ENCODE peak calls at places on chromosomes 12 and 14, in nine cellular contexts. One of them, this sample, is unnamed. For H3K4me1, the result is how much of the 10 kb centered on the place peaks cover.

GRCh38 chr12:53564941-53565340 is 57.7 kb upstream of the NPFF start:
- DNase-seq in PC-3: no peak
- DNase-seq in neuronal stem cell: no peak
- DNase-seq in HAP-1: no peak
- DNase-seq in SK-N-SH: no peak
- DNase-seq in right cardiac atrium: no peak
- DNase-seq in breast epithelium: no peak
- DNase-seq in uterus: peak
- DNase-seq in heart right ventricle: no peak
- DNase-seq in this sample: no peak

GRCh38 chr12:98478606-98479005 is 36.8 kb upstream of the TMPO start:
- DNase-seq in PC-3: no peak
- DNase-seq in neuronal stem cell: no peak
- DNase-seq in HAP-1: no peak
- DNase-seq in SK-N-SH: no peak
- DNase-seq in right cardiac atrium: no peak
- DNase-seq in breast epithelium: no peak
- DNase-seq in uterus: no peak
- DNase-seq in heart right ventricle: no peak
- DNase-seq in this sample: no peak

GRCh38 chr14:95696741-95697140 is 10.5 kb downstream of the TCL1B start:
- DNase-seq in PC-3: no peak
- DNase-seq in neuronal stem cell: no peak
- DNase-seq in HAP-1: no peak
- DNase-seq in SK-N-SH: no peak
- DNase-seq in right cardiac atrium: no peak
- DNase-seq in breast epithelium: no peak
- DNase-seq in uterus: no peak
- DNase-seq in heart right ventricle: no peak
- DNase-seq in this sample: no peak

GRCh38 chr14:71713061-71713850 is 219.0 kb upstream of the RGS6 start:
- DNase-seq in PC-3: peak
- DNase-seq in neuronal stem cell: no peak
- DNase-seq in HAP-1: no peak
- DNase-seq in SK-N-SH: no peak
- DNase-seq in right cardiac atrium: no peak
- DNase-seq in breast epithelium: no peak
- DNase-seq in uterus: no peak
- DNase-seq in heart right ventricle: no peak
- DNase-seq in this sample: no peak

GRCh38 chr12:92796650-92797049 is 93.9 kb downstream of the PLEKHG7 start:
- DNase-seq in PC-3: peak
- DNase-seq in neuronal stem cell: no peak
- DNase-seq in HAP-1: no peak
- DNase-seq in SK-N-SH: no peak
- DNase-seq in right cardiac atrium: no peak
- DNase-seq in breast epithelium: no peak
- DNase-seq in uterus: no peak
- DNase-seq in heart right ventricle: no peak
- DNase-seq in this sample: no peak

GRCh38 chr12:54546511-54546910 is 2.9 kb upstream of the PDE1B start:
- DNase-seq in PC-3: no peak
- DNase-seq in neuronal stem cell: no peak
- DNase-seq in HAP-1: no peak
- DNase-seq in SK-N-SH: no peak
- DNase-seq in right cardiac atrium: no peak
- DNase-seq in breast epithelium: no peak
- DNase-seq in uterus: no peak
- DNase-seq in heart right ventricle: no peak
- DNase-seq in this sample: no peak

GRCh38 chr12:20097561-20097960 is 270.8 kb upstream of the PDE3A start:
- DNase-seq in PC-3: no peak
- DNase-seq in neuronal stem cell: no peak
- DNase-seq in HAP-1: no peak
- DNase-seq in SK-N-SH: no peak
- DNase-seq in right cardiac atrium: no peak
- DNase-seq in breast epithelium: no peak
- DNase-seq in uterus: no peak
- DNase-seq in heart right ventricle: no peak
- DNase-seq in this sample: no peak

GRCh38 chr14:58918066-58918465 is 270.4 kb upstream of the DAAM1 start:
- DNase-seq in PC-3: peak
- DNase-seq in neuronal stem cell: no peak
- DNase-seq in HAP-1: no peak
- DNase-seq in SK-N-SH: no peak
- DNase-seq in right cardiac atrium: no peak
- DNase-seq in breast epithelium: no peak
- DNase-seq in uterus: no peak
- DNase-seq in heart right ventricle: no peak
- DNase-seq in this sample: no peak

GRCh38 chr14:90301580-90302181 is 30.1 kb downstream of the NRDE2 start:
- DNase-seq in PC-3: peak
- DNase-seq in neuronal stem cell: no peak
- DNase-seq in HAP-1: no peak
- DNase-seq in SK-N-SH: peak
- DNase-seq in right cardiac atrium: no peak
- DNase-seq in breast epithelium: no peak
- DNase-seq in uterus: no peak
- DNase-seq in heart right ventricle: no peak
- DNase-seq in this sample: peak

GRCh38 chr12:56028511-56029165 is 7.8 kb downstream of the IKZF4 start:
- DNase-seq in PC-3: no peak
- DNase-seq in neuronal stem cell: no peak
- DNase-seq in HAP-1: no peak
- DNase-seq in SK-N-SH: no peak
- DNase-seq in right cardiac atrium: no peak
- DNase-seq in breast epithelium: no peak
- DNase-seq in uterus: no peak
- DNase-seq in heart right ventricle: no peak
- DNase-seq in this sample: peak

GRCh38 chr14:74964787-74965769 is 9.7 kb upstream of the PGF start:
- DNase-seq in PC-3: peak
- DNase-seq in neuronal stem cell: no peak
- DNase-seq in HAP-1: no peak
- DNase-seq in SK-N-SH: no peak
- DNase-seq in right cardiac atrium: no peak
- DNase-seq in breast epithelium: no peak
- DNase-seq in uterus: no peak
- DNase-seq in heart right ventricle: no peak
- DNase-seq in this sample: no peak

GRCh38 chr12:66403746-66404145 is 101.5 kb downstream of the HELB start:
- DNase-seq in PC-3: peak
- DNase-seq in neuronal stem cell: no peak
- DNase-seq in HAP-1: no peak
- DNase-seq in SK-N-SH: peak
- DNase-seq in right cardiac atrium: no peak
- DNase-seq in breast epithelium: peak
- DNase-seq in uterus: no peak
- DNase-seq in heart right ventricle: no peak
- DNase-seq in this sample: no peak

GRCh38 chr14:34426313-34427295 is 35.4 kb downstream of the SPTSSA start:
- DNase-seq in PC-3: no peak
- DNase-seq in neuronal stem cell: no peak
- DNase-seq in HAP-1: no peak
- DNase-seq in SK-N-SH: no peak
- DNase-seq in right cardiac atrium: peak
- DNase-seq in breast epithelium: no peak
- DNase-seq in uterus: no peak
- DNase-seq in heart right ventricle: no peak
- DNase-seq in this sample: no peak

DNA sequence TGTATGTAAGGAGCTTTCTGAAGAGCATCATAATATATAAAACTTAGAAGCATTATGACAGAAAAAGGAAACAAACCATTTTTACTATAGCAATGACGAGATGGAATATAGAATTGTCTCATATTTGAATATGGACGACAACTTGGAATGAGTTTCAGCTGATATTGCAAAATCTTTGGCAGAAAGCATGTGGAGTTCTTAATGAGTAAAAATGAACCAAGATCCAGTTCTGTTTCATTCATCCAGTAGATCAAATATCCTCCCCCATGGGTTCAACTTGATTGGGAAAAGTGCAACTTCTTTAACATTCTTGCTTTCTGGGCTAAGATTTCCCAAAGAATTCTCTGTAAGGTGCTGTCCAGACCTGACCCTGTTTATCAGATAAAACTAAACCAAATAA is 267.6 kb downstream of the ADAMTS20 start:
- DNase-seq in PC-3: no peak
- DNase-seq in neuronal stem cell: no peak
- DNase-seq in HAP-1: no peak
- DNase-seq in SK-N-SH: no peak
- DNase-seq in right cardiac atrium: no peak
- DNase-seq in breast epithelium: no peak
- DNase-seq in uterus: no peak
- DNase-seq in heart right ventricle: no peak
- DNase-seq in this sample: no peak
- H3K4me1 ChIP-seq in PC-3: under half
- H3K4me1 ChIP-seq in neuronal stem cell: under half
- H3K4me1 ChIP-seq in HAP-1: under half
- H3K4me1 ChIP-seq in SK-N-SH: under half
- H3K4me1 ChIP-seq in right cardiac atrium: under half
- H3K4me1 ChIP-seq in breast epithelium: under half
- H3K4me1 ChIP-seq in uterus: under half
- H3K4me1 ChIP-seq in heart right ventricle: under half
- H3K4me1 ChIP-seq in this sample: under half

GRCh38 chr12:96044017-96044985 is 8.9 kb upstream of the LTA4H start:
- DNase-seq in PC-3: peak
- DNase-seq in neuronal stem cell: no peak
- DNase-seq in HAP-1: no peak
- DNase-seq in SK-N-SH: no peak
- DNase-seq in right cardiac atrium: no peak
- DNase-seq in breast epithelium: no peak
- DNase-seq in uterus: no peak
- DNase-seq in heart right ventricle: no peak
- DNase-seq in this sample: peak
- H3K4me1 ChIP-seq in PC-3: under half
- H3K4me1 ChIP-seq in neuronal stem cell: under half
- H3K4me1 ChIP-seq in HAP-1: under half
- H3K4me1 ChIP-seq in SK-N-SH: under half
- H3K4me1 ChIP-seq in right cardiac atrium: under half
- H3K4me1 ChIP-seq in breast epithelium: under half
- H3K4me1 ChIP-seq in uterus: under half
- H3K4me1 ChIP-seq in heart right ventricle: half or more
- H3K4me1 ChIP-seq in this sample: under half

DNA sequence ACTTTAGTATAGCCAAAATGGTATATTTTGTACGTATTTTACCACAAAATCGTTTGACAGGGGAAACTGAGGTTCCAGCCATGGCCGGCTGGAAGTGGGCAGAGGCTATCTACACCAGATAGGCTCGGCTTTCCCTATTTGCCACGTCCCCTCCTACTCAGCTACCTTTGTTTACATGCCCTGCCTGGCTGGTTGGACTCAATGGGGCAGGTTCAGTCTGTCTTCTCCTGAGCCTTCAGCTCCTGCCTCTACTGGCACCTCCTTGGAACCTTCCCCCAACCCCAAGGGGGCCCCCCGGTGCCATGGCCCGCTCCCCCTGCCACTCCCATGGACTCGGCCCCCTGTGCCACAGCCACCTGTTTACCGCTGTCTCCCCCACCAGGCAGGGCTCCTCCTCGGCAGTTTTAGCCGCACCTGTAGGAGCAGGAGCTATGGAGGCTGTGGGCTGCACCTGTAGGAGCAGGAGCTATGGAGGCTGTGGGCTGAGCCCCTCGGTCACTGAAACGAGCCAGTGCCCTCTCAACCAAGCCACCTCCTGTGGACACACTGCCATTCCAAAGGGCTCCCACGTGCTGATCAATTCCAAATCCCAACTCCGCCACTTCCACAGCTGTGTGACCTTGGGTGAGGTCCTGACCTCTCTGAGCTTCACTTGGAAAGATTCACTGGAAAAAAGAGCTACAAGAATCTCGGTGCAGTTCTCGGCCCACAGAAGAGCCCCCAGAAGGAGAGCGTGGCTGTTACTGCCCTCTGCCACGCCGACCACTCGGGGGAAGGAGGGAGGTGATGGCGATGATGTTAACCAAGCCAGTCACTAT is 62.2 kb downstream of the NCOR2 start:
- DNase-seq in PC-3: no peak
- DNase-seq in neuronal stem cell: no peak
- DNase-seq in HAP-1: no peak
- DNase-seq in SK-N-SH: no peak
- DNase-seq in right cardiac atrium: no peak
- DNase-seq in breast epithelium: no peak
- DNase-seq in uterus: no peak
- DNase-seq in heart right ventricle: no peak
- DNase-seq in this sample: no peak
- H3K4me1 ChIP-seq in PC-3: under half
- H3K4me1 ChIP-seq in neuronal stem cell: half or more
- H3K4me1 ChIP-seq in HAP-1: under half
- H3K4me1 ChIP-seq in SK-N-SH: half or more
- H3K4me1 ChIP-seq in right cardiac atrium: under half
- H3K4me1 ChIP-seq in breast epithelium: under half
- H3K4me1 ChIP-seq in uterus: under half
- H3K4me1 ChIP-seq in heart right ventricle: half or more
- H3K4me1 ChIP-seq in this sample: half or more

GRCh38 chr14:99415496-99416281 is 65.0 kb downstream of the SETD3 start:
- DNase-seq in PC-3: peak
- DNase-seq in neuronal stem cell: peak
- DNase-seq in HAP-1: peak
- DNase-seq in SK-N-SH: peak
- DNase-seq in right cardiac atrium: no peak
- DNase-seq in breast epithelium: no peak
- DNase-seq in uterus: no peak
- DNase-seq in heart right ventricle: no peak
- DNase-seq in this sample: peak

GRCh38 chr14:99418217-99418616 is 62.4 kb downstream of the SETD3 start:
- DNase-seq in PC-3: no peak
- DNase-seq in neuronal stem cell: no peak
- DNase-seq in HAP-1: no peak
- DNase-seq in SK-N-SH: no peak
- DNase-seq in right cardiac atrium: no peak
- DNase-seq in breast epithelium: no peak
- DNase-seq in uterus: no peak
- DNase-seq in heart right ventricle: no peak
- DNase-seq in this sample: no peak

GRCh38 chr14:99419905-99420304 is 60.8 kb downstream of the SETD3 start:
- DNase-seq in PC-3: no peak
- DNase-seq in neuronal stem cell: no peak
- DNase-seq in HAP-1: no peak
- DNase-seq in SK-N-SH: no peak
- DNase-seq in right cardiac atrium: no peak
- DNase-seq in breast epithelium: no peak
- DNase-seq in uterus: no peak
- DNase-seq in heart right ventricle: no peak
- DNase-seq in this sample: no peak

GRCh38 chr14:99413972-99414371 is 66.7 kb downstream of the SETD3 start:
- DNase-seq in PC-3: no peak
- DNase-seq in neuronal stem cell: no peak
- DNase-seq in HAP-1: peak
- DNase-seq in SK-N-SH: no peak
- DNase-seq in right cardiac atrium: no peak
- DNase-seq in breast epithelium: no peak
- DNase-seq in uterus: no peak
- DNase-seq in heart right ventricle: no peak
- DNase-seq in this sample: no peak

DNA sequence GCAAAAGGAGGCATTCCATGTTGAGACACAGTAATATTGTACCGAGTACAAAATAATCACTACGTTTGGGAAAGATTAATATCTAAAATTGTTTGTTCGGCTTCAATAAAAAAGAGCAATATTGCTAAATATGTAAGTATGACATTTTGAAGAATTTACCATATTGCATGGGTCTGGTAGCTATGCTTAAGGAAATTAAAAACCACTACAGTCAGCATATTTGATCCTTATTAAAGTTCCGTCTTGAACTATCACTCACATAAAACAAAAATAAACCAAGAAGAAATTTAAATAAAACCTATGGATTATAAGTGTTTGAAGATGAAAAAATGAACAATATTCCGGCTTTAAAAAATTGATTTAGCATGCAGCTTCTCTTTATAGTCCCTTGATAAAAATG is 63.8 kb downstream of the SETD3 start:
- DNase-seq in PC-3: no peak
- DNase-seq in neuronal stem cell: no peak
- DNase-seq in HAP-1: no peak
- DNase-seq in SK-N-SH: no peak
- DNase-seq in right cardiac atrium: no peak
- DNase-seq in breast epithelium: no peak
- DNase-seq in uterus: no peak
- DNase-seq in heart right ventricle: no peak
- DNase-seq in this sample: no peak
- H3K4me1 ChIP-seq in PC-3: under half
- H3K4me1 ChIP-seq in neuronal stem cell: under half
- H3K4me1 ChIP-seq in HAP-1: under half
- H3K4me1 ChIP-seq in SK-N-SH: under half
- H3K4me1 ChIP-seq in right cardiac atrium: under half
- H3K4me1 ChIP-seq in breast epithelium: under half
- H3K4me1 ChIP-seq in uterus: under half
- H3K4me1 ChIP-seq in heart right ventricle: under half
- H3K4me1 ChIP-seq in this sample: under half

This sample was measured in cardiac muscle cell.